ENCODE peak calls at places on chromosomes 1 and 21, in five cellular contexts. P is colonic mucosa; A is activated T-cell treated with anti-CD3 and anti-CD28 coated beads for 24 hours; J is astrocyte of the spinal cord; W is stimulated activated CD4-positive, alpha-beta T cell treated with anti-CD3 and anti-CD28 coated beads, Interleukin-2, amount 100 ng/mL, for 48 hours. K is an unnamed sample.

GRCh38 chr1:205353612-205354011 is 3.1 kb downstream of the KLHDC8A start:
- DNase-seq in P (no peak), A (no peak), J (no peak), W (no peak), K (no peak)

GRCh38 chr1:209422281-209422680 is 161.2 kb upstream of the CAMK1G start:
- DNase-seq in P (no peak), A (no peak), J (no peak), W (no peak), K (no peak)

GRCh38 chr1:18396247-18396646 is 84.5 kb upstream of the KLHDC7A start:
- DNase-seq in P (no peak), A (no peak), J (no peak), W (no peak), K (no peak)

GRCh38 chr1:222824641-222825040 is 9.8 kb downstream of the DISP1 start:
- DNase-seq in P (no peak), A (no peak), J (no peak), W (no peak), K (no peak)

GRCh38 chr21:27033467-27033866 is 66.6 kb upstream of the ADAMTS5 start:
- DNase-seq in P (no peak), A (no peak), J (no peak), W (no peak), K (no peak)

GRCh38 chr1:203037509-203038190 is 11.4 kb downstream of the PPFIA4 start:
- DNase-seq in P (no peak), A (no peak), J (no peak), W (no peak), K (no peak)

GRCh38 chr1:236206548-236206947 is 64.2 kb downstream of the GPR137B start:
- DNase-seq in P (peak), A (no peak), J (no peak), W (no peak), K (no peak)

GRCh38 chr1:228211871-228212414 is 4.1 kb downstream of the OBSCN start:
- DNase-seq in P (no peak), A (no peak), J (no peak), W (no peak), K (no peak)

GRCh38 chr1:20069932-20070331 is at the start of gene PLA2G5:
- DNase-seq in P (peak), A (no peak), J (peak), W (no peak), K (no peak)